ENCODE peak calls at places on chromosomes 3 and 15, in eight cellular contexts. H is AG08396, K is epithelial cell of prostate, L is SJSA1, Y is NCI-H446, B is epithelial cell of esophagus, F is fibroblast of the aortic adventitia, S is astrocyte of the spinal cord. Q is an unnamed sample.

GRCh38 chr3:54518011-54518675 is 395.8 kb downstream of the CACNA2D3 start:
- DNase-seq in H (no peak), K (no peak), L (no peak), Y (no peak), B (no peak), F (no peak), S (no peak), Q (no peak)

GRCh38 chr3:27533718-27534578 is 49.8 kb upstream of the SLC4A7 start:
- DNase-seq in H (peak), K (peak), L (peak), Y (peak), B (peak), F (peak), S (peak), Q (peak)

GRCh38 chr3:172646439-172647015 is 64.3 kb downstream of the NCEH1 start:
- DNase-seq in H (no peak), K (no peak), L (no peak), Y (peak), B (peak), F (peak), S (peak), Q (no peak)

GRCh38 chr15:101264011-101264410 is 12.2 kb upstream of the CHSY1 start:
- DNase-seq in H (no peak), K (no peak), L (no peak), Y (no peak), B (no peak), F (no peak), S (no peak), Q (no peak)

GRCh38 chr15:73575636-73576247 is 57.4 kb downstream of the NPTN start:
- DNase-seq in H (no peak), K (peak), L (no peak), Y (no peak), B (peak), F (peak), S (peak), Q (peak)

GRCh38 chr3:129116482-129116946 is 5.1 kb downstream of the RAB43 start:
- DNase-seq in H (no peak), K (no peak), L (no peak), Y (no peak), B (no peak), F (no peak), S (no peak), Q (peak)

GRCh38 chr3:125186261-125186770 is 26.2 kb downstream of the SLC12A8 start:
- DNase-seq in H (peak), K (no peak), L (no peak), Y (no peak), B (no peak), F (peak), S (peak), Q (peak)

GRCh38 chr15:31843426-31844055 is 186.8 kb upstream of the CHRNA7 start:
- DNase-seq in H (no peak), K (no peak), L (no peak), Y (no peak), B (no peak), F (no peak), S (no peak), Q (no peak)

GRCh38 chr3:127734754-127735473 is 62.2 kb downstream of the ABTB1 start:
- DNase-seq in H (peak), K (no peak), L (peak), Y (no peak), B (peak), F (peak), S (peak), Q (no peak)

GRCh38 chr3:63032876-63033275 is 157.7 kb upstream of the CADPS start:
- DNase-seq in H (no peak), K (no peak), L (no peak), Y (no peak), B (peak), F (no peak), S (no peak), Q (no peak)

GRCh38 chr3:171108066-171108465 is 81.5 kb upstream of the SLC2A2 start:
- DNase-seq in H (no peak), K (peak), L (no peak), Y (no peak), B (peak), F (peak), S (peak), Q (no peak)

GRCh38 chr3:163811996-163812395 is 1266.3 kb downstream of the SI start:
- DNase-seq in H (no peak), K (no peak), L (no peak), Y (no peak), B (no peak), F (no peak), S (no peak), Q (no peak)

GRCh38 chr3:144162042-144162441 is 190.4 kb downstream of the DIPK2A start:
- DNase-seq in H (peak), K (peak), L (no peak), Y (no peak), B (peak), F (peak), S (peak), Q (no peak)

GRCh38 chr15:60362318-60363023 is 35.3 kb downstream of the ANXA2 start:
- DNase-seq in H (peak), K (no peak), L (peak), Y (no peak), B (peak), F (peak), S (peak), Q (peak)

GRCh38 chr3:141477224-141477623 is 9.6 kb upstream of the RASA2 start:
- DNase-seq in H (peak), K (peak), L (peak), Y (peak), B (peak), F (peak), S (peak), Q (no peak)